ENCODE peak calls at places on chromosomes 3 and 15, in six cellular contexts. One of them, this sample, is unnamed.

GRCh38 chr15:57551717-57552677 is 39.7 kb upstream of the MYZAP start:
- DNase-seq in EL: peak; percentile 94
- DNase-seq in nephron progenitor cell: peak; percentile 46
- DNase-seq in stimulated activated CD8-positive, alpha-beta memory T cell treated with anti-CD3 and anti-CD28 coated beads, Interleukin-7, amount 100 ng/mL, for 1 hour: no peak
- DNase-seq in LoVo: peak; percentile 77
- DNase-seq in fibroblast of pulmonary artery: peak; percentile 90
- DNase-seq in this sample: no peak

GRCh38 chr3:52453496-52454234 is at the start of gene TNNC1:
- DNase-seq in fibroblast of pulmonary artery: no peak
- DNase-seq in LoVo: peak; percentile 51
- DNase-seq in stimulated activated CD8-positive, alpha-beta memory T cell treated with anti-CD3 and anti-CD28 coated beads, Interleukin-7, amount 100 ng/mL, for 1 hour: no peak
- DNase-seq in EL: no peak
- DNase-seq in nephron progenitor cell: peak; percentile 47
- DNase-seq in this sample: no peak

GRCh38 chr3:148643389-148643840 is 54.3 kb upstream of the AGTR1 start:
- DNase-seq in stimulated activated CD8-positive, alpha-beta memory T cell treated with anti-CD3 and anti-CD28 coated beads, Interleukin-7, amount 100 ng/mL, for 1 hour: no peak
- DNase-seq in nephron progenitor cell: no peak
- DNase-seq in fibroblast of pulmonary artery: peak; percentile 72
- DNase-seq in LoVo: no peak
- DNase-seq in EL: peak; percentile 88
- DNase-seq in this sample: no peak

GRCh38 chr3:45048244-45048643 is 22.1 kb downstream of the CLEC3B start:
- DNase-seq in LoVo: no peak
- DNase-seq in nephron progenitor cell: no peak
- DNase-seq in fibroblast of pulmonary artery: no peak
- DNase-seq in stimulated activated CD8-positive, alpha-beta memory T cell treated with anti-CD3 and anti-CD28 coated beads, Interleukin-7, amount 100 ng/mL, for 1 hour: no peak
- DNase-seq in EL: peak; percentile 49
- DNase-seq in this sample: no peak

GRCh38 chr15:67548862-67549651 is 6.6 kb downstream of the MAP2K5 start:
- DNase-seq in stimulated activated CD8-positive, alpha-beta memory T cell treated with anti-CD3 and anti-CD28 coated beads, Interleukin-7, amount 100 ng/mL, for 1 hour: no peak
- DNase-seq in nephron progenitor cell: peak; percentile 44
- DNase-seq in fibroblast of pulmonary artery: no peak
- DNase-seq in EL: no peak
- DNase-seq in LoVo: no peak
- DNase-seq in this sample: no peak

GRCh38 chr3:71873093-71873611 is 88.2 kb upstream of the PROK2 start:
- DNase-seq in fibroblast of pulmonary artery: no peak
- DNase-seq in LoVo: no peak
- DNase-seq in EL: peak; percentile 1
- DNase-seq in stimulated activated CD8-positive, alpha-beta memory T cell treated with anti-CD3 and anti-CD28 coated beads, Interleukin-7, amount 100 ng/mL, for 1 hour: no peak
- DNase-seq in nephron progenitor cell: no peak
- DNase-seq in this sample: no peak

GRCh38 chr3:130340766-130341165 is 4.7 kb upstream of the COL6A5 start:
- DNase-seq in fibroblast of pulmonary artery: no peak
- DNase-seq in stimulated activated CD8-positive, alpha-beta memory T cell treated with anti-CD3 and anti-CD28 coated beads, Interleukin-7, amount 100 ng/mL, for 1 hour: no peak
- DNase-seq in LoVo: no peak
- DNase-seq in EL: no peak
- DNase-seq in nephron progenitor cell: no peak
- DNase-seq in this sample: no peak

GRCh38 chr3:133295199-133295901 is 104.5 kb upstream of the BFSP2 start:
- DNase-seq in nephron progenitor cell: no peak
- DNase-seq in LoVo: no peak
- DNase-seq in fibroblast of pulmonary artery: peak; percentile 28
- DNase-seq in EL: peak; percentile 54
- DNase-seq in stimulated activated CD8-positive, alpha-beta memory T cell treated with anti-CD3 and anti-CD28 coated beads, Interleukin-7, amount 100 ng/mL, for 1 hour: no peak
- DNase-seq in this sample: no peak

GRCh38 chr3:195063596-195064193 is 207.3 kb downstream of the XXYLT1 start:
- DNase-seq in EL: no peak
- DNase-seq in stimulated activated CD8-positive, alpha-beta memory T cell treated with anti-CD3 and anti-CD28 coated beads, Interleukin-7, amount 100 ng/mL, for 1 hour: no peak
- DNase-seq in fibroblast of pulmonary artery: no peak
- DNase-seq in nephron progenitor cell: no peak
- DNase-seq in LoVo: no peak
- DNase-seq in this sample: no peak

GRCh38 chr3:23686535-23686934 is 119.2 kb upstream of the UBE2E1 start:
- DNase-seq in fibroblast of pulmonary artery: no peak
- DNase-seq in LoVo: no peak
- DNase-seq in EL: no peak
- DNase-seq in stimulated activated CD8-positive, alpha-beta memory T cell treated with anti-CD3 and anti-CD28 coated beads, Interleukin-7, amount 100 ng/mL, for 1 hour: no peak
- DNase-seq in nephron progenitor cell: no peak
- DNase-seq in this sample: no peak

GRCh38 chr3:143158549-143158988 is 39.0 kb downstream of the CHST2 start:
- DNase-seq in fibroblast of pulmonary artery: peak; percentile 64
- DNase-seq in EL: peak; percentile 63
- DNase-seq in LoVo: no peak
- DNase-seq in nephron progenitor cell: no peak
- DNase-seq in stimulated activated CD8-positive, alpha-beta memory T cell treated with anti-CD3 and anti-CD28 coated beads, Interleukin-7, amount 100 ng/mL, for 1 hour: no peak
- DNase-seq in this sample: no peak

GRCh38 chr3:15292765-15293522 is 39.4 kb downstream of the SH3BP5 start:
- DNase-seq in LoVo: no peak
- DNase-seq in fibroblast of pulmonary artery: peak; percentile 78
- DNase-seq in stimulated activated CD8-positive, alpha-beta memory T cell treated with anti-CD3 and anti-CD28 coated beads, Interleukin-7, amount 100 ng/mL, for 1 hour: no peak
- DNase-seq in EL: peak; percentile 51
- DNase-seq in nephron progenitor cell: peak; percentile 27
- DNase-seq in this sample: no peak

GRCh38 chr3:140911822-140912221 is 29.8 kb upstream of the SLC25A36 start:
- DNase-seq in fibroblast of pulmonary artery: no peak
- DNase-seq in LoVo: no peak
- DNase-seq in EL: no peak
- DNase-seq in nephron progenitor cell: no peak
- DNase-seq in stimulated activated CD8-positive, alpha-beta memory T cell treated with anti-CD3 and anti-CD28 coated beads, Interleukin-7, amount 100 ng/mL, for 1 hour: no peak
- DNase-seq in this sample: no peak

GRCh38 chr3:78645628-78646310 is 1122.0 kb downstream of the ROBO1 start:
- DNase-seq in stimulated activated CD8-positive, alpha-beta memory T cell treated with anti-CD3 and anti-CD28 coated beads, Interleukin-7, amount 100 ng/mL, for 1 hour: no peak
- DNase-seq in LoVo: peak; percentile 62
- DNase-seq in fibroblast of pulmonary artery: peak; percentile 88
- DNase-seq in nephron progenitor cell: peak; percentile 26
- DNase-seq in EL: peak; percentile 67
- DNase-seq in this sample: no peak

GRCh38 chr3:136277634-136278033 is 27.5 kb downstream of the PCCB start:
- DNase-seq in nephron progenitor cell: no peak
- DNase-seq in fibroblast of pulmonary artery: no peak
- DNase-seq in EL: no peak
- DNase-seq in LoVo: no peak
- DNase-seq in stimulated activated CD8-positive, alpha-beta memory T cell treated with anti-CD3 and anti-CD28 coated beads, Interleukin-7, amount 100 ng/mL, for 1 hour: no peak
- DNase-seq in this sample: no peak

GRCh38 chr15:60507596-60508424 is 28.9 kb upstream of the ICE2 start:
- DNase-seq in nephron progenitor cell: peak; percentile 33
- DNase-seq in fibroblast of pulmonary artery: peak; percentile 83
- DNase-seq in stimulated activated CD8-positive, alpha-beta memory T cell treated with anti-CD3 and anti-CD28 coated beads, Interleukin-7, amount 100 ng/mL, for 1 hour: no peak
- DNase-seq in EL: peak; percentile 65
- DNase-seq in LoVo: peak; percentile 72
- DNase-seq in this sample: no peak